ENCODE peak calls at places on chromosomes 4 and X, in six cellular contexts. Q is psoas muscle, N is right lobe of liver, M is mesenchymal stem cell, V is endodermal cell, Y is mammary epithelial cell. L is an unnamed sample. For H3K9me3, the result is how much of the 10 kb centered on the place peaks cover.

GRCh38 chrX:136694491-136695087 is 46.6 kb downstream of the CD40LG start:
- DNase-seq in N (no peak), V (peak), Q (no peak), Y (peak), M (peak), L (peak)

GRCh38 chr4:61375316-61375715 is 175.2 kb downstream of the ADGRL3 start:
- DNase-seq in M (no peak), N (no peak), Q (no peak), Y (peak), V (no peak), L (no peak)

GRCh38 chrX:1140236-1140681 is 72.2 kb downstream of the CRLF2 start:
- DNase-seq in Q (peak), Y (no peak), N (no peak), M (no peak), V (peak), L (no peak)

GRCh38 chrX:152915541-152916241 is 17.8 kb downstream of the ZNF185 start:
- DNase-seq in Y (peak), M (peak), N (no peak), Q (no peak), V (peak), L (no peak)

GRCh38 chr4:74555231-74555630 is 110.3 kb downstream of the AREG start:
- DNase-seq in N (no peak), V (no peak), Y (peak), M (no peak), Q (no peak), L (no peak)

GRCh38 chr4:82493721-82494425 is 63.5 kb downstream of the ENOPH1 start:
- DNase-seq in Y (peak), M (peak), N (no peak), V (no peak), Q (no peak), L (no peak)

GRCh38 chr4:56871357-56871993 is 36.2 kb upstream of the REST start:
- DNase-seq in V (peak), Q (peak), N (no peak), M (no peak), Y (no peak), L (no peak)

GRCh38 chr4:7296661-7297335 is 104.5 kb downstream of the SORCS2 start:
- DNase-seq in M (no peak), Y (no peak), N (no peak), V (no peak), Q (no peak), L (no peak)

GRCh38 chr4:8906668-8906970 is 35.0 kb upstream of the HMX1 start:
- DNase-seq in Y (no peak), M (no peak), N (no peak), Q (no peak), V (peak), L (peak)

GRCh38 chr4:146621-147020 is 22.3 kb downstream of the ZNF718 start:
- DNase-seq in Q (no peak), M (no peak), N (no peak), V (no peak), Y (no peak), L (no peak)

GRCh38 chr4:147233-147632 is 22.9 kb downstream of the ZNF718 start:
- DNase-seq in Q (no peak), M (no peak), Y (no peak), V (no peak), N (no peak), L (no peak)
- H3K9me3 ChIP-seq in Q (half or more), M (half or more), Y (under half), V (half or more), N (under half), L (under half)

DNA sequence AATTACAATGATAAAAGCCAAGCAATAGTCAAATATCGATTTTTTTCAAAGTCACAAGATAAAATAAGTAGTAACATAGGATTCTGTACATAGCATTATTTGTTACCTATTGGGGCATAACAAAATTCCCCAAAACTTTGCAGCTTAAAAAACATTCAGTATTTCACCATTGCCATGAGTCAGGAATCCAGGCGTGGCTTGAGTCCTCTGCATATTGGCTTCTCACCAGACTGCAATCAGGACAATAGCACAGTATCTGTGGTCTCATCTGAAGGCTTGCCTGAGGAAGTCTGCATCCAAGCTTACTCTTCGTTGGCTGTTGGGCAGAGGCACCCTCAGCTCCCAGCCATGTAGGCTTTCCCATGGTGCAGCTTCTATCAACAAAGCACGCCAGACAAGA is 6.2 kb upstream of the CTBP1 start:
- DNase-seq in M (no peak), Y (peak), N (no peak), V (no peak), Q (no peak), L (no peak)
- H3K9me3 ChIP-seq in M (under half), Y (under half), N (under half), V (half or more), Q (under half), L (under half)

GRCh38 chr4:2182981-2183380 is 58.9 kb downstream of the HAUS3 start:
- DNase-seq in Q (no peak), Y (no peak), N (no peak), M (peak), V (no peak), L (no peak)

GRCh38 chr4:2186865-2187172 is 55.1 kb downstream of the HAUS3 start:
- DNase-seq in V (no peak), M (no peak), Y (no peak), N (no peak), Q (no peak), L (no peak)

GRCh38 chr4:2183394-2183793 is 58.5 kb downstream of the HAUS3 start:
- DNase-seq in Y (no peak), Q (no peak), N (no peak), M (no peak), V (no peak), L (no peak)

GRCh38 chr4:2180410-2180809 is 61.5 kb downstream of the HAUS3 start:
- DNase-seq in Q (no peak), N (no peak), Y (no peak), M (no peak), V (no peak), L (no peak)

DNA sequence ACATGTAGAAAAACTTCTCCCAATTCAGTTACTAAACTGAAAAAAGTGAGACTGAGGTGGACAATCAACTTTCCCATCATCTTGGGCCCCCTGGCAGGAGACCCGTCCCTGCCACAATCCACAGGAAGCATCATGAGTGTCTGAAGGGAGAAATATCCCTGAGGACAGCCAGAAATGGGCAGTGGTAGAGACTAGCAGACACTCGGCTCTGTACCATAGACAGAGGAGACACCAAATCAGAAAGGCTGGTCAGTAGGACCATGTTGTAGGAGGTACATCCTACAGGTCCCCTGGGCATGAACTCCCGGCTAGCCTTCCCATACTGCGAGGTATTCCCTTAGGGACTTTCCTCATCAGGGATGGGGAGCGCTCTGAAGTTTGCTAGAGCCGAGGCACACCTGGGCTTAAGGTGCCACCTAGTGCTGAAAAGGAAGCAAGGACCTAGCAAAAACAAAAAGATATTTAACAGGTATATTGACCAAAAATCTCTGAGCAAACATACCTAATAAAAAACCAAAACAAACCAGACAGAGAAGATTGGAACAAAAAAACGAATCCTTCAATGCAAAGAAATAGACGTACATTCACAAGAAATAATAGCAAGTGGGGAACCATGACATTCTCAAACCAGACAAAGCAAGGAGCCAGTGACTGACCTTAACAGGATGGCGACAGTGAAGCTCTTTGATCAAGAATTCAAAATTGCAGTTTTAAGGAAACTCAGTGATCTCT is 55.6 kb downstream of the HAUS3 start:
- DNase-seq in Y (peak), Q (no peak), V (peak), M (peak), N (peak), L (no peak)
- H3K9me3 ChIP-seq in Y (under half), Q (under half), V (under half), M (under half), N (under half), L (under half)

GRCh38 chrX:102968216-102968615 is 31.1 kb downstream of the RAB40AL start:
- DNase-seq in N (no peak), V (no peak), Y (no peak), Q (no peak), M (no peak), L (no peak)
- H3K9me3 ChIP-seq in N (under half), V (under half), Y (under half), Q (under half), M (under half), L (under half)

DNA sequence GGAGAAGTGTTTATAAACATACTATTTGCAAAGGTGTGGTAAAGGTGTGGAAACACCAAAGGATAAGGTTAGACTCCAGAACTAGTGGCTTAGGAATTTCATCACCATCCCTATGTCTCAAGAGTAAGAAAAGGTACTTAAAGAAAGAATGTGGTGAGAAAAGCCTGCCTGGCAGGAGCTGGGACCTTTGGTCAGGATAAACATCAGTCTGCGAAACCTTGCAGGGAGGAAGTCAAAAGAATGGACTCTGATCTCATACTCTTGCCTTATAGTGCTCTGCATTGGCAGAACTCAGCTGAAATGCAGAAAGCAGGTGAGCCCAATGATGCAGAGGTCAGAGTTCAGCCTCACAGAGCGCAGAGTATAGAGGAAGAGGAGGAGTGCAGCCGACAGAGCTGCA is 97.2 kb upstream of the NR3C2 start:
- DNase-seq in Q (no peak), M (no peak), Y (no peak), V (peak), N (no peak), L (no peak)
- H3K9me3 ChIP-seq in Q (under half), M (under half), Y (under half), V (under half), N (under half), L (under half)

GRCh38 chrX:55907968-55908607 is 190.5 kb downstream of the RRAGB start:
- DNase-seq in Q (peak), V (peak), Y (peak), N (no peak), M (peak), L (peak)
- H3K9me3 ChIP-seq in Q (under half), V (under half), Y (under half), N (under half), M (under half), L (under half)

DNA sequence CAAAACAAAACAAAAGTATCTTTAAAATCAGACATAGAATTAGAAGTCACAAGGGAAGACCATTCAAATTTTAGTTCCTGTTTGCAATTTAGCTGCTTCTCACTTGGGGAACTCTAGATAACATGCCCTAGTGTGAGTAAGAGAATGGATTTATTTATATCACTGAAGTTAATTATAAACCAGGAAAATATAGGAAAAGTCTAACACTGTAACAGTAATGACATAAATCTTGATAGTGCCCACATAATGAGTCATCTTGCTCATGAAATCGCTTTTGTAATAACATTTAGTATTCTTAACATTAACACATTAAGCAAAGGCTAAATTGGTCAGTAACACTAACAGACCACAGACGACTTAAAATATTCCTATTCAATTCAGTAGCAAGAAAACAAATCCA is 710.7 kb downstream of the STPG2 start:
- DNase-seq in Q (no peak), M (no peak), N (no peak), Y (no peak), V (no peak), L (no peak)
- H3K9me3 ChIP-seq in Q (under half), M (under half), N (under half), Y (under half), V (under half), L (under half)

GRCh38 chrX:131818297-131818936 is 204.7 kb upstream of the STK26 start:
- DNase-seq in Q (no peak), V (no peak), M (no peak), N (no peak), Y (peak), L (no peak)
- H3K9me3 ChIP-seq in Q (under half), V (half or more), M (under half), N (under half), Y (under half), L (under half)

GRCh38 chrX:73851014-73852009 is 288.3 kb downstream of the CHIC1 start:
- DNase-seq in M (no peak), Y (peak), V (no peak), Q (peak), N (peak), L (no peak)

GRCh38 chrX:73850124-73851013 is 287.4 kb downstream of the CHIC1 start:
- DNase-seq in N (peak), Q (peak), Y (peak), M (no peak), V (peak), L (no peak)

GRCh38 chrX:73847991-73848390 is 285.0 kb downstream of the CHIC1 start:
- DNase-seq in M (no peak), Q (no peak), N (no peak), Y (no peak), V (no peak), L (no peak)

GRCh38 chrX:73852022-73852421 is 289.0 kb downstream of the CHIC1 start:
- DNase-seq in N (no peak), Y (no peak), M (no peak), V (no peak), Q (no peak), L (no peak)

GRCh38 chrX:73849054-73849453 is 286.1 kb downstream of the CHIC1 start:
- DNase-seq in Y (no peak), M (no peak), V (no peak), N (no peak), Q (no peak), L (no peak)
- H3K9me3 ChIP-seq in Y (under half), M (under half), V (under half), N (under half), Q (under half), L (under half)

L was measured in T-helper 17 cell.